ENCODE peak calls at places on chromosomes 12 and 14, in four cellular contexts. Z is M059J; T is activated CD4-positive, alpha-beta T cell treated with anti-CD3 and anti-CD28 coated beads, Interleukin-2, amount 50 U/mL, for 4 hours; H is cardiac muscle cell. K is an unnamed sample.

GRCh38 chr12:12333980-12334709 is 15.9 kb downstream of the MANSC1 start:
- DNase-seq in T (peak; percentile 44), H (peak; percentile 63), Z (peak; percentile 60), K (peak; percentile 28)

GRCh38 chr12:106040521-106040920 is 98.2 kb downstream of the NUAK1 start:
- DNase-seq in T (no peak), H (no peak), Z (no peak), K (no peak)

GRCh38 chr14:91693342-91693741 is 38.5 kb downstream of the CATSPERB start:
- DNase-seq in T (no peak), H (no peak), Z (peak; percentile 49), K (no peak)

GRCh38 chr12:48237048-48237630 is 34.0 kb upstream of the OR10AD1 start:
- DNase-seq in H (peak; percentile 2), Z (no peak), T (no peak), K (no peak)

GRCh38 chr14:99476864-99477263 is 3.8 kb downstream of the SETD3 start:
- DNase-seq in Z (peak; percentile 18), H (no peak), T (no peak), K (no peak)

GRCh38 chr12:88266851-88267360 is 124.8 kb downstream of the TMTC3 start:
- DNase-seq in T (no peak), H (no peak), Z (peak; percentile 62), K (no peak)

GRCh38 chr14:53020193-53020932 is 69.5 kb upstream of the FERMT2 start:
- DNase-seq in Z (no peak), H (no peak), T (no peak), K (no peak)

GRCh38 chr14:98513558-98513957 is 758.4 kb downstream of the BCL11B start:
- DNase-seq in T (no peak), H (no peak), Z (no peak), K (no peak)

GRCh38 chr14:58638231-58639205 is 756 bp downstream of the DACT1 start:
- DNase-seq in H (peak; percentile 59), T (peak; percentile 22), Z (peak; percentile 43), K (no peak)

GRCh38 chr12:67633708-67634107 is 14.8 kb upstream of the DYRK2 start:
- DNase-seq in H (no peak), Z (no peak), T (no peak), K (no peak)

GRCh38 chr12:92821142-92821541 is 108.0 kb downstream of the EEA1 start:
- DNase-seq in H (no peak), Z (no peak), T (no peak), K (no peak)

GRCh38 chr14:100862277-100862676 is 36.4 kb downstream of the MEG3 start:
- DNase-seq in H (no peak), T (no peak), Z (no peak), K (no peak)

GRCh38 chr14:78486081-78486480 is 315.9 kb downstream of the NRXN3 start:
- DNase-seq in H (no peak), T (no peak), Z (no peak), K (no peak)

GRCh38 chr14:102900631-102901571 is 21.6 kb upstream of the AMN start:
- DNase-seq in H (peak; percentile 48), T (no peak), Z (no peak), K (no peak)

GRCh38 chr14:104066279-104066678 is 19.2 kb upstream of the ASPG start:
- DNase-seq in H (no peak), T (no peak), Z (no peak), K (no peak)

GRCh38 chr12:6867407-6868210 is at the start of gene TPI1:
- DNase-seq in T (peak; percentile 73), Z (peak; percentile 62), H (peak; percentile 89), K (peak; percentile 74)